ENCODE peak calls at places on chromosomes 1 and 21, in five cellular contexts. E, Z, Y, W and T are unnamed samples.

GRCh38 chr1:206575894-206576737 is 36.1 kb downstream of the EIF2D start:
- DNase-seq in Y (no peak), W (no peak), Z (no peak), E (no peak), T (no peak)

GRCh38 chr1:116261227-116261626 is 111.8 kb upstream of the ATP1A1 start:
- DNase-seq in Z (no peak), W (no peak), Y (no peak), E (no peak), T (no peak)

GRCh38 chr1:10867138-10867721 is 70.8 kb upstream of the CASZ1 start:
- DNase-seq in W (peak), E (peak), Y (peak), Z (peak), T (peak)

GRCh38 chr1:183349201-183349711 is 68.9 kb downstream of the NMNAT2 start:
- DNase-seq in Y (no peak), Z (peak), W (no peak), E (no peak), T (no peak)

GRCh38 chr1:20063861-20064292 is 6.1 kb upstream of the PLA2G5 start:
- DNase-seq in Z (no peak), Y (no peak), W (no peak), E (no peak), T (no peak)

GRCh38 chr1:25019351-25020172 is 89.5 kb upstream of the RUNX3 start:
- DNase-seq in W (no peak), Z (no peak), Y (no peak), E (no peak), T (peak)

GRCh38 chr1:183569141-183569540 is 21.1 kb downstream of the NCF2 start:
- DNase-seq in Z (no peak), Y (no peak), W (no peak), E (no peak), T (no peak)

GRCh38 chr1:77370161-77370560 is 88.3 kb downstream of the AK5 start:
- DNase-seq in Y (no peak), W (no peak), E (no peak), Z (no peak), T (no peak)

GRCh38 chr1:219189021-219189824 is 15.5 kb downstream of the LYPLAL1 start:
- DNase-seq in Z (no peak), W (no peak), Y (peak), E (no peak), T (peak)

GRCh38 chr1:116824631-116825399 is 70.6 kb downstream of the CD2 start:
- DNase-seq in E (no peak), Z (no peak), Y (no peak), W (no peak), T (no peak)

GRCh38 chr1:206511362-206512064 is 4.2 kb downstream of the RASSF5 start:
- DNase-seq in Z (no peak), E (no peak), W (no peak), Y (no peak), T (no peak)

GRCh38 chr1:167820684-167821355 is 93.1 kb downstream of the ADCY10 start:
- DNase-seq in Y (no peak), Z (no peak), W (no peak), E (no peak), T (no peak)

GRCh38 chr1:10705953-10706352 is 90.5 kb downstream of the CASZ1 start:
- DNase-seq in W (no peak), E (no peak), Y (no peak), Z (no peak), T (no peak)

GRCh38 chr1:40952744-40953315 is 26.7 kb upstream of the CTPS1 start:
- DNase-seq in Y (no peak), E (no peak), Z (no peak), W (no peak), T (no peak)

GRCh38 chr1:40949563-40949962 is 29.9 kb upstream of the CTPS1 start:
- DNase-seq in Y (no peak), W (no peak), E (no peak), Z (no peak), T (no peak)

GRCh38 chr1:40951943-40952743 is 27.4 kb upstream of the CTPS1 start:
- DNase-seq in Y (peak), W (peak), Z (peak), E (peak), T (peak)

GRCh38 chr1:40945491-40945973 is 34.0 kb upstream of the CTPS1 start:
- DNase-seq in E (no peak), Y (no peak), W (no peak), Z (no peak), T (no peak)

GRCh38 chr1:40948741-40949528 is 30.6 kb upstream of the CTPS1 start:
- DNase-seq in E (peak), W (no peak), Y (peak), Z (no peak), T (peak)
- TF ChIP-seq CTCF in E (peak), W (no peak), Y (peak), Z (peak), T (no peak)

GRCh38 chr1:94538243-94538827 is 3.2 kb downstream of the F3 start:
- DNase-seq in W (peak), E (no peak), Z (no peak), Y (no peak), T (no peak)

GRCh38 chr1:94541175-94542087 is at the start of gene F3:
- DNase-seq in W (peak), E (peak), Y (peak), Z (peak), T (peak)

GRCh38 chr1:94540440-94541174 is 952 bp downstream of the F3 start:
- DNase-seq in E (no peak), W (no peak), Y (no peak), Z (no peak), T (no peak)

GRCh38 chr1:94537254-94537653 is 4.3 kb downstream of the F3 start:
- DNase-seq in Z (no peak), E (no peak), W (no peak), Y (no peak), T (no peak)

GRCh38 chr1:94539496-94539895 is 2.1 kb downstream of the F3 start:
- DNase-seq in W (no peak), Y (no peak), E (no peak), Z (no peak), T (no peak)
- TF ChIP-seq CTCF in W (no peak), Y (no peak), E (no peak), Z (no peak), T (no peak)

DNA sequence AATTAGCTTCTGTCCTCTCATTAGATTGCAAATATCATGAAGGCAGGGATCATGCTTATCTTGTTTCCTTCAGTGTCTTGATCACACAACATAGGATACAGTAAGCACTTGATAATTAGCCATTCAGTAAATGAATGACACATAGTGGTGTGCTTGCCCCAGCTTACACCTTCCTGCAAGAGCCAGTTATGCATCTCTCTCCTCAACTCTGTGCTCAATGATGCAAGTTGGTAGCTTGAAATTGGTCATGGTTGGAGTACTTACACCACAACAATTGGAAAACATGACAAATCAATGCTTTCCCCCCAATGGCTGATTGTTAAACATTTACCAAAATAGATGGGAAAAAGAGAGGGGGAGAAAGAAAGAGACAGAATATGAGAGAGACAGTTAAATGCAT is 129.2 kb downstream of the NUF2 start:
- DNase-seq in W (no peak), E (no peak), Y (no peak), Z (no peak), T (no peak)
- TF ChIP-seq CTCF in W (no peak), E (no peak), Y (no peak), Z (no peak), T (no peak)

GRCh38 chr1:3012511-3013291 is 8.6 kb upstream of the ACTRT2 start:
- DNase-seq in E (peak), W (peak), Z (no peak), Y (no peak), T (peak)
- TF ChIP-seq CTCF in E (peak), W (peak), Z (peak), Y (peak), T (peak)

DNA sequence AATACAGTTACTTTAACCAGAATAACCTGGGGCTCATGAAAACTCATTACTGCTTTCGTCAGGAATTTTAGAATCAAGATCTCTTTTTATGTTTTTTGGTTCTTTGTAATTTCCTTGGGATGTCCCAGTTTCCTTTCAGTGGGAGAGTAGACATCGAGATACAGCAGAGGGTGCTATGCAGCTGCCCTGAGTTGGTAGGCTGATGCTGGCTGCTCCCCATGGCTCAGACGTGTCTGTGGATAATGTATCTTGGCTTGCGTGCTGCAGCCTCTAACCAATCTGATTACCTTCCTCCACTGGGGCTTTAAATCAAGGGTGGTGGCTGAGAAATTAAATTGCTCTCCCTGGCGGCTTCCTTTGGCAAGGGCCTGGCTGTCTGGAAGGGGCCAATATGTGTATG is 253.7 kb downstream of the CACNA1E start:
- DNase-seq in Y (no peak), Z (no peak), E (no peak), W (no peak), T (no peak)
- TF ChIP-seq CTCF in Y (no peak), Z (no peak), E (no peak), W (no peak), T (no peak)

DNA sequence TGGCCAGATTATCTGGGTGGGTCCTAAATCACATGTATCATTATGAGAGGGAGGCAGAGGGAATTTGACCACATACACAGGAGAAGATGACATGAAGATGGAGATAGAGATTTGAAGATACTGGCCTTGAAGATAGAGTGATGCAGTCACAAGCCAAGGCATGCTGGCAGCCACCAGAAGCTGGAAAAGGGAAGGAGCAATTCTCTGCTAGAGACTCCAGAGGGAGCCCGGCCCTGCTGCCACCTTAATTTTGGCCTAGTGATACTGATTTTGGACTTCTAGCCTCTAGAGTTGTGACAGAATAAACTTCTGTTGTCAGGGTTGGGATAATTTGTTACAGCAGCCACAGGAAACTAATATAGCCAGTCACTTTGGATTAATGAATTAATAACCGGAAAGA is 2.2 kb upstream of the PRDM2 start:
- DNase-seq in W (no peak), Z (no peak), Y (no peak), E (no peak), T (no peak)
- TF ChIP-seq CTCF in W (no peak), Z (no peak), Y (peak), E (no peak), T (no peak)

GRCh38 chr21:34722684-34723300 is 54.0 kb downstream of the CLIC6 start:
- DNase-seq in Y (no peak), Z (no peak), W (no peak), E (no peak), T (peak)
- TF ChIP-seq CTCF in Y (peak), Z (no peak), W (no peak), E (peak), T (peak)

GRCh38 chr21:42539931-42540343 is 26.3 kb downstream of the SLC37A1 start:
- DNase-seq in E (no peak), Z (no peak), W (peak), Y (no peak), T (no peak)
- TF ChIP-seq CTCF in E (no peak), Z (no peak), W (no peak), Y (peak), T (no peak)

GRCh38 chr21:24450119-24450518 is 1157.2 kb downstream of the MRPL39 start:
- DNase-seq in E (no peak), Y (peak), Z (no peak), W (no peak), T (no peak)
- TF ChIP-seq CTCF in E (no peak), Y (no peak), Z (no peak), W (no peak), T (no peak)